ENCODE peak calls at places on chromosomes 4 and X, in ten cellular contexts. J, A, X, R, Y, Z, I, E, D and K are unnamed samples.

GRCh38 chrX:38347136-38347535 is 5.3 kb upstream of the OTC start:
- DNase-seq in J (no peak), A (no peak), X (no peak), R (no peak), Y (no peak), Z (no peak), I (peak), E (no peak), D (no peak), K (peak)

GRCh38 chrX:43631841-43632240 is 24.3 kb upstream of the MAOA start:
- DNase-seq in J (no peak), A (no peak), X (no peak), R (no peak), Y (no peak), Z (no peak), I (no peak), E (no peak), D (no peak), K (no peak)

GRCh38 chr4:89230271-89230670 is 77.3 kb downstream of the GPRIN3 start:
- DNase-seq in J (no peak), A (no peak), X (no peak), R (no peak), Y (no peak), Z (no peak), I (no peak), E (no peak), D (no peak), K (no peak)

GRCh38 chr4:150167054-150167453 is 88.8 kb downstream of the DCLK2 start:
- DNase-seq in J (no peak), A (no peak), X (no peak), R (no peak), Y (no peak), Z (no peak), I (no peak), E (no peak), D (no peak), K (no peak)

GRCh38 chrX:145865082-145865481 is 47.5 kb downstream of the SLITRK2 start:
- DNase-seq in J (no peak), A (no peak), X (no peak), R (no peak), Y (no peak), Z (no peak), I (no peak), E (no peak), D (no peak), K (no peak)

GRCh38 chrX:57227691-57228090 is 58.8 kb upstream of the FAAH2 start:
- DNase-seq in J (peak), A (no peak), X (no peak), R (no peak), Y (no peak), Z (peak), I (no peak), E (no peak), D (no peak), K (peak)

GRCh38 chr4:10085828-10086505 is 30.6 kb downstream of the WDR1 start:
- DNase-seq in J (no peak), A (no peak), X (peak), R (no peak), Y (no peak), Z (no peak), I (no peak), E (no peak), D (no peak), K (no peak)

GRCh38 chr4:139921551-139922184 is 232.3 kb downstream of the MAML3 start:
- DNase-seq in J (no peak), A (no peak), X (no peak), R (peak), Y (no peak), Z (no peak), I (peak), E (no peak), D (no peak), K (no peak)

GRCh38 chrX:5068550-5068949 is 1160.1 kb downstream of the NLGN4X start:
- DNase-seq in J (no peak), A (no peak), X (no peak), R (no peak), Y (no peak), Z (no peak), I (no peak), E (no peak), D (no peak), K (no peak)

GRCh38 chrX:19747672-19748610 is 139.5 kb downstream of the SH3KBP1 start:
- DNase-seq in J (no peak), A (no peak), X (no peak), R (no peak), Y (no peak), Z (no peak), I (no peak), E (no peak), D (no peak), K (peak)

GRCh38 chrX:38060331-38060878 is 54.1 kb downstream of the SYTL5 start:
- DNase-seq in J (no peak), A (no peak), X (no peak), R (no peak), Y (no peak), Z (no peak), I (no peak), E (no peak), D (no peak), K (no peak)

GRCh38 chr4:28278676-28279075 is 1418.0 kb downstream of the STIM2 start:
- DNase-seq in J (no peak), A (no peak), X (no peak), R (no peak), Y (no peak), Z (no peak), I (peak), E (no peak), D (no peak), K (no peak)

GRCh38 chr4:170853422-170854021 is 763.8 kb upstream of the AADAT start:
- DNase-seq in J (peak), A (no peak), X (peak), R (peak), Y (peak), Z (peak), I (no peak), E (peak), D (peak), K (peak)

GRCh38 chrX:67721321-67721720 is 177.5 kb downstream of the AR start:
- DNase-seq in J (no peak), A (no peak), X (no peak), R (no peak), Y (no peak), Z (no peak), I (peak), E (no peak), D (no peak), K (no peak)

GRCh38 chr4:82223715-82224114 is 150.1 kb downstream of the HNRNPD start:
- DNase-seq in J (no peak), A (no peak), X (no peak), R (no peak), Y (no peak), Z (no peak), I (no peak), E (no peak), D (no peak), K (peak)

GRCh38 chr4:2254665-2255500 is 7.0 kb downstream of the MXD4 start:
- DNase-seq in J (peak), A (no peak), X (peak), R (no peak), Y (no peak), Z (no peak), I (no peak), E (no peak), D (no peak), K (no peak)

GRCh38 chr4:8144359-8144758 is 14.3 kb downstream of the ABLIM2 start:
- DNase-seq in J (no peak), A (no peak), X (peak), R (no peak), Y (no peak), Z (no peak), I (no peak), E (no peak), D (no peak), K (peak)

GRCh38 chrX:133970021-133970550 is 15.3 kb downstream of the GPC3 start:
- DNase-seq in J (peak), A (no peak), X (no peak), R (no peak), Y (no peak), Z (no peak), I (no peak), E (no peak), D (no peak), K (no peak)

GRCh38 chrX:134676440-134676839 is 18.2 kb upstream of the PLAC1 start:
- DNase-seq in J (no peak), A (peak), X (no peak), R (no peak), Y (no peak), Z (no peak), I (peak), E (no peak), D (no peak), K (no peak)

GRCh38 chrX:29545878-29546277 is 669.5 kb upstream of the MAGEB2 start:
- DNase-seq in J (no peak), A (no peak), X (no peak), R (no peak), Y (no peak), Z (no peak), I (no peak), E (no peak), D (no peak), K (peak)

GRCh38 chrX:94400488-94400887 is 726.5 kb downstream of the FAM133A start:
- DNase-seq in J (peak), A (no peak), X (no peak), R (peak), Y (no peak), Z (no peak), I (no peak), E (no peak), D (peak), K (no peak)

GRCh38 chrX:72130762-72131231 is 918 bp downstream of the RTL5 start:
- DNase-seq in J (peak), A (no peak), X (no peak), R (no peak), Y (no peak), Z (no peak), I (no peak), E (no peak), D (no peak), K (no peak)

GRCh38 chr4:16745009-16745408 is 153.4 kb downstream of the LDB2 start:
- DNase-seq in J (no peak), A (no peak), X (no peak), R (no peak), Y (no peak), Z (no peak), I (no peak), E (no peak), D (no peak), K (no peak)

GRCh38 chr4:173370130-173370476 is 651 bp upstream of the SAP30 start:
- DNase-seq in J (peak), A (peak), X (peak), R (no peak), Y (no peak), Z (peak), I (no peak), E (peak), D (no peak), K (peak)

GRCh38 chrX:47091149-47091775 is 13.0 kb downstream of the RGN start:
- DNase-seq in J (no peak), A (no peak), X (no peak), R (no peak), Y (no peak), Z (peak), I (no peak), E (no peak), D (peak), K (peak)

GRCh38 chrX:47093860-47094259 is 15.6 kb downstream of the RGN start:
- DNase-seq in J (no peak), A (no peak), X (no peak), R (no peak), Y (no peak), Z (no peak), I (no peak), E (no peak), D (no peak), K (no peak)

GRCh38 chrX:47098746-47099145 is 20.5 kb downstream of the RGN start:
- DNase-seq in J (no peak), A (no peak), X (no peak), R (no peak), Y (no peak), Z (no peak), I (no peak), E (no peak), D (no peak), K (no peak)

GRCh38 chrX:47097018-47097417 is 18.8 kb downstream of the RGN start:
- DNase-seq in J (no peak), A (no peak), X (no peak), R (no peak), Y (no peak), Z (no peak), I (no peak), E (no peak), D (no peak), K (no peak)

GRCh38 chrX:47093248-47093647 is 15.0 kb downstream of the RGN start:
- DNase-seq in J (no peak), A (peak), X (peak), R (no peak), Y (peak), Z (peak), I (peak), E (no peak), D (no peak), K (peak)
- TF ChIP-seq MAX in J (no peak), A (no peak), X (no peak), R (no peak), Y (no peak), Z (no peak), I (no peak), E (no peak), D (no peak), K (no peak)

DNA sequence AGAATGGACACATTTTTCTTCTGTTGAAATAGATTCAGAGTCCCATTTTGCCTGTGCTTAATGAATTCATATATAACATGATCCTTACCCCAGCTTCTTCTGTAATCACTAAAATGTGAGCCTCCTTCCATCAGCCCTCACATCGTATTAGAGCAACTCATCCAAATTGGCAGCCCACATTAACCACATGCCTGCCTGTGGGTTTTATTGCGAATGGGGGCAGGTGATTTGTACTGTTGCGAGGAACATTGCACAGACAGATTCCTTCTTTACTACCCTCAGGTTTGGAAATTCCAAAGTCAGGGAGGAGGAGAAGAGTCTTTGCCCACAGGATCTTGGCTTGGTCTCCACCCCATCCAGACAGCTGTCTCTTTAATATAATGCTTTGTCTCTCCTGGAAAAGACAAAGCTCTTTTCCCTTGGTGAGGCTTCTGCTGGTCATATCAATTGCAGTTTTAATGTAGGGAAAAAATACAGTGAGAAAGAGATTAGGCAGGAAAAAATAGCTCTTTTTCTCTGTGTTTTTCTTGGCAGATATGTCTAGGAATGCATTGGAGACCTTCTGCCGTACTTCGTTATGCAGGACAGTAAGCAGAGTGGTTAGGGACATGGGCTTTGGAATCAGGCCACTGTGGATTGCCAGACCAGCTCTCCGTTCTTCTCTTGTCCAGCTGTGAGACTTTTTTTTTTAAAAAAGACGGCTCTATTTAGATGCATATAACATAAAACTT is 371.2 kb downstream of the AFF2 start:
- DNase-seq in J (no peak), A (no peak), X (no peak), R (no peak), Y (no peak), Z (no peak), I (no peak), E (no peak), D (no peak), K (peak)
- TF ChIP-seq MAX in J (no peak), A (no peak), X (no peak), R (no peak), Y (no peak), Z (no peak), I (no peak), E (no peak), D (no peak), K (no peak)

DNA sequence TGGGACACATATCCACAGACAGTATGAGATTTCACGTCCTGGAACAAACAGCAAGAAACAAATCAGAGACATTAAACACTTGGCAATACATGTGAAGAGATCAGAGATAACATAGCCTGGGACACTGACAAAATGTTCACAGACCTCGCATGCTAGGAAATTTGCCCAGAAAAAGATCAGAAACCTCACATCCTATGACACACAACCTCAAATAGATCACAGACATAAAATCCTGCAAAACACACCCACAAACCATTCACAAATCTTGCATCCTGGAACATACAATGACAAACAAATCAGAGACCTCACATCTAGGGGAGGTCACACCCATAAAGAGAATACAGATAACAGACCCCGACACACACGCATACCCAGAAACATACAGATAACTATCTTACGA is 18.0 kb downstream of the SUV39H1 start:
- DNase-seq in J (no peak), A (no peak), X (no peak), R (no peak), Y (no peak), Z (no peak), I (no peak), E (no peak), D (no peak), K (no peak)
- TF ChIP-seq MAX in J (no peak), A (no peak), X (no peak), R (no peak), Y (no peak), Z (no peak), I (no peak), E (no peak), D (no peak), K (no peak)

GRCh38 chr4:184417802-184418511 is 56.4 kb downstream of the IRF2 start:
- DNase-seq in J (no peak), A (peak), X (no peak), R (peak), Y (peak), Z (peak), I (peak), E (no peak), D (peak), K (peak)
- TF ChIP-seq MAX in J (no peak), A (no peak), X (peak), R (no peak), Y (no peak), Z (no peak), I (no peak), E (no peak), D (no peak), K (no peak)

DNA sequence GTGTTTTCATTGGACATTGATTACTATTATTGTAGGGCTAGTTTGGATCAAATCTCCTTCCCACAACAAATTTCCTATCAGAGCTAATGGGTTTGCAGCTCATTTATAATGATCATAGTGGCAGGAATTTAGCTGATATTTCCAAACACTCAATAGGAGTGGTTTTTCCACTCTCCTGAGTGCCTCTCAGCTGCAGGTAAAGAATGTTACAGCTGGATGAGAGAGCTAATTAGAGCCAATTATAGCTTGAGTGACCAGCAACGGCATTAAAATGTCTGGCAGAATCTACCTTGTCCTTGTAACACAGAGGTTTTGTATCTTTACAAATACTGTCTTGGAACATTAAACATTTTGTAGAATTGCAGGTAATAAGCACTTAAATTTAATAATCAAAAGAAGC is 602.8 kb upstream of the EPHA5 start:
- DNase-seq in J (no peak), A (no peak), X (no peak), R (no peak), Y (no peak), Z (no peak), I (no peak), E (no peak), D (no peak), K (no peak)
- TF ChIP-seq MAX in J (no peak), A (no peak), X (no peak), R (no peak), Y (no peak), Z (no peak), I (no peak), E (no peak), D (no peak), K (no peak)

DNA sequence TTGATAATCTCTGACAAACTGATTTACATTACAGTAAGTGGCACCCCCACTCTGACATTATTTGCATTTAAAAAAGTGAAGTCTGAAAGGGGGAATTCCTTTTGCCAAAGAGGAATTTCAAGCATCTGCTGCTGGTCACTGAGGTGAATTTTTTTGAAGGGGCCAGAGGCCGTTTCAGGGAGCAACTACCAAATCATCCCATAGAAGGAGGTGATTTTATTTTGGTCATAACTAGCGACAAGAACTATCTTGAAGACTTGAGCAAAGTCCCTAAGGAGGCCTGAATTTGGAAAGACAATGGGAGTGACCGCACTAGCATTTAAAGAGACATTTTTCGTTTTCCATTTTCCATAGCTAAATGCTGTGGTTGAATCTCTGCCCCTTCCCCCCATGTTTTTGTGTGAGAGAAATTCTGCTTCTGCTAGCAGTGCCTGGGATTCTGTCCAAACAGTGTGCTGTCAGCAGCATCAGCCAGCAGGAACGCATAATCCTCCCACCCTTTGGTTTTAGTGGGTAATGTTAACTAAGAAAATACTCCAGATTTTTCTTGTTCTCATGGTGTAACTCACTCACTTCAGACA is 110.1 kb upstream of the MED14 start:
- DNase-seq in J (no peak), A (no peak), X (no peak), R (peak), Y (no peak), Z (no peak), I (peak), E (no peak), D (no peak), K (no peak)
- TF ChIP-seq MAX in J (no peak), A (no peak), X (peak), R (no peak), Y (no peak), Z (no peak), I (no peak), E (no peak), D (no peak), K (no peak)

DNA sequence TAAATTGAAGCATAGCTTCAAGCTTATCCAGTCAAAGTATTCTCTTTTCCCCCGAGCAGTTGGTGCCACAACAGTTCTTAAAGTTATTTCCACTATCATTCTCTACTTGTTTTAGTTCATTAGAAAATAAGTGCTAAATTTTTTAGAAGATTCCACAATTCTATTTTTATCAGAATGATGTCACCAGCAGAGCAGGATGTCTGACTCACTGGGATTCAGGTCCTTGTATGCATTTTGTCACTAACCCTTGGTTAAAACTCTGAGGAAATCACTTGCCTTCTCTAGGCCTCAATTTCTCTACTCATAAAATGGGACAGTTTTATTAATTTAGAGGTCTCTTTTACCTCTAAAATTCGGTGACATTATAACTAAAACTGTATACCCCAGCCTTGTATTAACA is 3.4 kb downstream of the DDX53 start:
- DNase-seq in J (no peak), A (no peak), X (no peak), R (no peak), Y (no peak), Z (no peak), I (peak), E (no peak), D (no peak), K (no peak)
- TF ChIP-seq MAX in J (no peak), A (no peak), X (no peak), R (no peak), Y (no peak), Z (no peak), I (no peak), E (no peak), D (no peak), K (no peak)